ENCODE peak calls at places on chromosomes 5 and 9, in eight cellular contexts. A is pancreas, I is upper lobe of right lung, N is body of pancreas, D is GM12878, E is lung, X is spleen, S is PC-9. V is an unnamed sample. For H3K27me3, the result is how much of the 10 kb centered on the place peaks cover.

GRCh38 chr9:74773886-74774479 is 113.7 kb downstream of the TRPM6 start:
- DNase-seq in N (peak), D (peak), S (peak), X (peak), I (peak), A (peak), E (peak), V (no peak)

GRCh38 chr5:464446-464842 is 21.5 kb downstream of the EXOC3 start:
- DNase-seq in A (peak), D (no peak), N (peak), S (no peak), I (peak), E (no peak), X (peak), V (no peak)

GRCh38 chr5:179378116-179378440 is 32.8 kb upstream of the ADAMTS2 start:
- DNase-seq in S (no peak), D (no peak), A (no peak), N (no peak), E (no peak), I (no peak), X (no peak), V (peak)

GRCh38 chr5:54243483-54244080 is 66.8 kb downstream of the ARL15 start:
- DNase-seq in S (peak), E (no peak), N (peak), A (no peak), X (no peak), D (no peak), I (no peak), V (no peak)

GRCh38 chr5:172451771-172452197 is 2.5 kb downstream of the SH3PXD2B start:
- DNase-seq in S (no peak), I (no peak), X (peak), D (no peak), A (no peak), N (no peak), E (no peak), V (no peak)

GRCh38 chr5:90613450-90613849 is 54.9 kb downstream of the ADGRV1 start:
- DNase-seq in N (no peak), S (no peak), X (no peak), E (no peak), A (no peak), D (no peak), I (no peak), V (no peak)

GRCh38 chr9:6590772-6591384 is 54.7 kb downstream of the GLDC start:
- DNase-seq in E (no peak), X (no peak), S (no peak), N (no peak), A (no peak), I (no peak), D (no peak), V (no peak)

GRCh38 chr9:77759391-77759790 is 111.3 kb upstream of the GNA14 start:
- DNase-seq in A (no peak), E (no peak), D (no peak), S (no peak), N (no peak), X (no peak), I (no peak), V (no peak)

GRCh38 chr9:17063535-17064135 is 71.2 kb upstream of the CNTLN start:
- DNase-seq in E (no peak), I (no peak), D (no peak), X (no peak), A (no peak), S (peak), N (peak), V (no peak)

GRCh38 chr5:115979628-115980041 is 17.4 kb downstream of the LVRN start:
- DNase-seq in N (no peak), A (no peak), I (no peak), D (no peak), S (no peak), E (no peak), X (no peak), V (no peak)

GRCh38 chr5:195401-196160 is 4.3 kb downstream of the LRRC14B start:
- DNase-seq in N (no peak), A (no peak), E (no peak), S (no peak), X (peak), I (peak), D (no peak), V (no peak)

GRCh38 chr9:504921-505821 is 290.5 kb downstream of the DOCK8 start:
- DNase-seq in A (no peak), X (peak), S (peak), I (peak), N (peak), E (no peak), D (no peak), V (no peak)

GRCh38 chr9:503331-503730 is 288.7 kb downstream of the DOCK8 start:
- DNase-seq in D (no peak), E (no peak), X (no peak), I (no peak), N (no peak), S (no peak), A (no peak), V (no peak)

GRCh38 chr9:503881-504852 is 289.5 kb downstream of the DOCK8 start:
- DNase-seq in D (no peak), E (peak), N (peak), S (peak), X (peak), A (peak), I (peak), V (no peak)
- TF ChIP-seq CTCF in D (peak), E (peak), N (peak), S (no peak), X (peak), A (no peak), I (peak), V (peak)

GRCh38 chr5:10647640-10648039 is 83.8 kb downstream of the ANKRD33B start:
- DNase-seq in X (no peak), N (no peak), S (no peak), E (no peak), D (no peak), A (no peak), I (no peak), V (no peak)
- H3K27me3 ChIP-seq in X (under half), N (under half), S (under half), E (under half), D (under half), A (under half), I (under half), V (under half)

DNA sequence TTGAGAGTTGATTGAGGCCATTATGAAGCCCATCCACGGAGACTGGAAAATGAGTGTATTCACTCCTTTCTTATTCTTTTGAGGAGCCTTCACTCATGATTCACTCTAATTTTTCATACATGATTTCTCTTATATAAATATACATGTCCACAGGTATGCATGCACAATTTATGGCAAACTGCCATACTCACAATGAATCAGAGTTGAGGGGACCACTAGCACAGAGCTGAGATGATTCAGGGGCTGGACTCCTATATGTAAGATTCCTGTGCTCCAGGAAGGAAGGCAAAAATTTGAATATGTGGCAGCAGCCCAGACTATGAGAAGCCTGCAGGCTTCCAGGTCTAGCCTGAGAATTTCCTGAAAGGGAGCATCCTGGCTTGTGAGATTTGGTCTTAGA is 484.6 kb downstream of the PRELID2 start:
- DNase-seq in D (no peak), S (no peak), E (no peak), I (no peak), N (no peak), X (no peak), A (no peak), V (no peak)
- H3K27ac ChIP-seq in D (no peak), S (no peak), E (no peak), I (no peak), N (no peak), X (no peak), A (no peak), V (no peak)

DNA sequence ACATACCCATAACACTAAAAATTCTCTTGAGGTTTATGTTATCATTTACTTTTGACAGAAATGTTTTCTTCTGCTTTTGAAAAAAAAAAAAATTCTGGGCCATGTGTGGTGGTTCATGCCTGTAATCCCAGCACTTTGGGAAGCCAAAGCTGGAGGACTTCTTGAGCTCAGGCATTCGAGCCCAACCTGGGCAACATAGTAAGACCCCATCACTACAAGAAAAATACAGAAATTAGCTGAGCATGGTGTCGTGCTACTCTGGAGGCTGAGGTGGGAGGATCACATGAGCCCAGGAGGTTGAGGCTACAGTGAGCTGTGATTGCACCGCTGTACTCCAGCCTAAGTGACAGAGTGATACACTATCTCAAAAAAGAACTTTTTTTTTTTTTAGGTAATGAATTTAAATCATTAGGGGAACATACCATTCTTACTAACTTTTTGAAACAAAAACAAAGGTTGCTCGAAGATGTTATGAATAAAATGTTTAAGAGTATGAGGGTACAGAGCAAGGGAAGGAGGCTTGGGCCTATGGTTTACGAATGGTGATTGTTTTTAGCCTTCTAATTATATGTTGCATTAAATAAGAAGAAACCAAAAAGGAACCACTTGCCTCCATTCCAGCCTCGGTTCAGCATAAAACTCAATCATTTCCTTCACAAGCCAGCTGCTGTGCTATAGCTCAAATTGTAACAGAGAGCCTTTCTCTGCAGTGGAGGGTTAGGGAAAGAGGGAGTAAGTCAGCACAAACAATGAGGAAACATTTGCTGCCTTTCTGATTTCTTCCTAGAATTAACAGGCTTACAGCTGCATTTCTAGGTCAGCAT is 148.6 kb upstream of the DMRT1 start:
- DNase-seq in I (no peak), A (no peak), N (no peak), D (no peak), E (no peak), X (no peak), S (no peak), V (peak)
- TF ChIP-seq CTCF in I (no peak), A (no peak), N (no peak), D (no peak), E (no peak), X (no peak), S (no peak), V (no peak)

GRCh38 chr9:130712564-130713285 is 19.1 kb downstream of the EXOSC2 start:
- DNase-seq in D (peak), I (peak), X (peak), S (peak), A (peak), E (peak), N (peak), V (peak)
- H3K27me3 ChIP-seq in D (under half), I (under half), X (under half), S (under half), A (under half), E (under half), N (under half), V (under half)

GRCh38 chr9:97548819-97549540 is 47.5 kb downstream of the TMOD1 start:
- DNase-seq in A (no peak), D (no peak), S (no peak), X (no peak), E (no peak), N (no peak), I (no peak), V (no peak)

GRCh38 chr9:97548379-97548778 is 46.9 kb downstream of the TMOD1 start:
- DNase-seq in D (no peak), S (peak), N (no peak), A (no peak), X (no peak), I (no peak), E (no peak), V (no peak)

GRCh38 chr9:97545507-97545906 is 44.0 kb downstream of the TMOD1 start:
- DNase-seq in D (no peak), S (no peak), I (peak), X (no peak), N (no peak), E (no peak), A (no peak), V (no peak)

GRCh38 chr9:97543568-97543967 is 42.1 kb downstream of the TMOD1 start:
- DNase-seq in N (no peak), D (no peak), A (no peak), S (peak), X (no peak), E (no peak), I (no peak), V (no peak)

DNA sequence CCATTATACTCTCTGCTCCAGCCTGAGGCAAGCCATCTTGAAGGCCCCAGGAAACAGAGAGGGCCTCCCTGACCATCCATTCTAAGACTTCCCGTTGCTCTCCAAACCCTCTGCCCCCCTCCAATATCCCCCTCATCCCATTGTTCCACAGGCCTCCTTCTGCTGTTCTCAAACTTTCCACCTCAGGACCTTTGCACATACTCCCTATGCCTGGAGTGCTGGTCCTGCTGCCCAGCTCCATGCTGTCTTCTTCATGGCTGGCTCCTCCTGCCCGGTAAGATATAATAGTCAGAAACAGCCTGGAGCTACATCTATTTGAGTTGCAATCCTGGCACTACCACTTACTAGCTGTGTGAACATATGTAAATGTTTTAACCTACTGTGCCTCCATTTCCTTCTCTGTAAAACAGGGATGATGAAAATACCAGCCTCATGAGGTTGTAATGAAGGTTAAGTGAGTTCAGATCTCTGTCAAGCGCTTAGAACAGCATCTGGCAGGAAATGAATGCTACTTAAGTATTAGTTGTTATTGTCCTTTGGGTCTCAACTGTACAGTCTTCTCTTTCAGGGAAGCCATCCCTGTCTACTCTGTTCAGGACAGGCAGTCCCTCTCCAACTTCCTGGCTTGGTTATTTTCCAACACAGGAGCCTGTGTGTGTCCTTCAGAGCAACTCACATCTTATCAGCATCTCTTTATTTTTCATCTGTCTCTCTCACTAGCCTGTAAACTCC is 45.8 kb downstream of the TMOD1 start:
- DNase-seq in D (no peak), E (no peak), I (no peak), X (no peak), N (no peak), S (no peak), A (no peak), V (no peak)
- H3K27ac ChIP-seq in D (no peak), E (no peak), I (no peak), X (no peak), N (no peak), S (no peak), A (no peak), V (peak)

V was measured in esophagus muscularis mucosa.